ENCODE peak calls at places on chromosomes 5 and 9, in nine cellular contexts. F, R, P, G, X, U, W, M and I are unnamed samples.

GRCh38 chr5:134174841-134175839 is 1.6 kb downstream of the SKP1 start:
- DNase-seq in F (no peak), R (no peak), P (no peak), G (no peak), X (no peak), U (no peak), W (peak), M (peak), I (no peak)

GRCh38 chr9:6632516-6633328 is 12.8 kb downstream of the GLDC start:
- DNase-seq in F (peak), R (no peak), P (no peak), G (no peak), X (no peak), U (no peak), W (no peak), M (no peak), I (no peak)

GRCh38 chr9:134344068-134344820 is 18.0 kb downstream of the RXRA start:
- DNase-seq in F (no peak), R (no peak), P (no peak), G (no peak), X (no peak), U (peak), W (no peak), M (peak), I (no peak)

GRCh38 chr5:181173420-181174342 is 26.3 kb downstream of the OR2V2 start:
- DNase-seq in F (peak), R (no peak), P (no peak), G (no peak), X (no peak), U (peak), W (peak), M (no peak), I (peak)

GRCh38 chr5:89351975-89352374 is 469.0 kb upstream of the MEF2C start:
- DNase-seq in F (no peak), R (no peak), P (no peak), G (no peak), X (no peak), U (no peak), W (peak), M (no peak), I (no peak)

GRCh38 chr5:134571703-134572405 is 46.4 kb downstream of the JADE2 start:
- DNase-seq in F (no peak), R (no peak), P (no peak), G (no peak), X (no peak), U (no peak), W (no peak), M (no peak), I (no peak)

GRCh38 chr5:65072836-65073620 is 304.3 kb downstream of the CWC27 start:
- DNase-seq in F (no peak), R (no peak), P (no peak), G (no peak), X (no peak), U (no peak), W (no peak), M (no peak), I (no peak)

GRCh38 chr5:147669113-147669869 is 113.2 kb downstream of the JAKMIP2 start:
- DNase-seq in F (no peak), R (peak), P (no peak), G (peak), X (no peak), U (no peak), W (no peak), M (no peak), I (no peak)

GRCh38 chr5:115168829-115169391 is 798 bp downstream of the TRIM36 start:
- DNase-seq in F (no peak), R (no peak), P (no peak), G (peak), X (no peak), U (no peak), W (peak), M (no peak), I (no peak)

GRCh38 chr5:80069251-80069650 is 34.1 kb downstream of the THBS4 start:
- DNase-seq in F (no peak), R (no peak), P (no peak), G (no peak), X (no peak), U (no peak), W (no peak), M (peak), I (no peak)

GRCh38 chr5:133164759-133165158 is 112.9 kb downstream of the HSPA4 start:
- DNase-seq in F (no peak), R (no peak), P (no peak), G (no peak), X (no peak), U (no peak), W (no peak), M (no peak), I (no peak)